ENCODE peak calls at places on chromosome 4, in five cellular contexts. One of them, this sample, is unnamed.

GRCh38 chr4:133385161-133385954 is 236.3 kb downstream of the PCDH10 start:
- DNase-seq in ovary: no peak
- DNase-seq in GM23338: peak; percentile 17
- DNase-seq in GM12892: no peak
- DNase-seq in stimulated activated CD4-positive, alpha-beta T cell treated with anti-CD3 and anti-CD28 coated beads, Interleukin-15, amount 100 ng/mL, for 1 hour: no peak
- DNase-seq in this sample: no peak

GRCh38 chr4:54764501-54764900 is 106.7 kb downstream of the KIT start:
- DNase-seq in ovary: no peak
- DNase-seq in GM23338: no peak
- DNase-seq in GM12892: no peak
- DNase-seq in stimulated activated CD4-positive, alpha-beta T cell treated with anti-CD3 and anti-CD28 coated beads, Interleukin-15, amount 100 ng/mL, for 1 hour: no peak
- DNase-seq in this sample: no peak

GRCh38 chr4:30757357-30757756 is 37.2 kb downstream of the PCDH7 start:
- DNase-seq in ovary: no peak
- DNase-seq in GM23338: no peak
- DNase-seq in GM12892: no peak
- DNase-seq in stimulated activated CD4-positive, alpha-beta T cell treated with anti-CD3 and anti-CD28 coated beads, Interleukin-15, amount 100 ng/mL, for 1 hour: no peak
- DNase-seq in this sample: no peak

GRCh38 chr4:16687011-16687410 is 211.4 kb downstream of the LDB2 start:
- DNase-seq in ovary: no peak
- DNase-seq in GM23338: no peak
- DNase-seq in GM12892: no peak
- DNase-seq in stimulated activated CD4-positive, alpha-beta T cell treated with anti-CD3 and anti-CD28 coated beads, Interleukin-15, amount 100 ng/mL, for 1 hour: no peak
- DNase-seq in this sample: no peak

GRCh38 chr4:76028242-76028859 is 5.1 kb upstream of the CXCL10 start:
- DNase-seq in ovary: no peak
- DNase-seq in GM23338: no peak
- DNase-seq in GM12892: no peak
- DNase-seq in stimulated activated CD4-positive, alpha-beta T cell treated with anti-CD3 and anti-CD28 coated beads, Interleukin-15, amount 100 ng/mL, for 1 hour: no peak
- DNase-seq in this sample: no peak

GRCh38 chr4:112938461-112939058 is 110.9 kb upstream of the ANK2 start:
- DNase-seq in ovary: no peak
- DNase-seq in GM23338: peak; percentile 81
- DNase-seq in GM12892: no peak
- DNase-seq in stimulated activated CD4-positive, alpha-beta T cell treated with anti-CD3 and anti-CD28 coated beads, Interleukin-15, amount 100 ng/mL, for 1 hour: no peak
- DNase-seq in this sample: no peak

GRCh38 chr4:16754104-16754503 is 144.3 kb downstream of the LDB2 start:
- DNase-seq in ovary: no peak
- DNase-seq in GM23338: no peak
- DNase-seq in GM12892: no peak
- DNase-seq in stimulated activated CD4-positive, alpha-beta T cell treated with anti-CD3 and anti-CD28 coated beads, Interleukin-15, amount 100 ng/mL, for 1 hour: no peak
- DNase-seq in this sample: no peak

GRCh38 chr4:22237155-22237751 is 278.6 kb downstream of the ADGRA3 start:
- DNase-seq in ovary: no peak
- DNase-seq in GM23338: peak; percentile 91
- DNase-seq in GM12892: no peak
- DNase-seq in stimulated activated CD4-positive, alpha-beta T cell treated with anti-CD3 and anti-CD28 coated beads, Interleukin-15, amount 100 ng/mL, for 1 hour: peak; percentile 2
- DNase-seq in this sample: peak; percentile 13

GRCh38 chr4:20760053-20760452 is 59.8 kb downstream of the PACRGL start:
- DNase-seq in ovary: no peak
- DNase-seq in GM23338: peak; percentile 40
- DNase-seq in GM12892: no peak
- DNase-seq in stimulated activated CD4-positive, alpha-beta T cell treated with anti-CD3 and anti-CD28 coated beads, Interleukin-15, amount 100 ng/mL, for 1 hour: no peak
- DNase-seq in this sample: no peak

GRCh38 chr4:5010984-5011383 is 8.3 kb downstream of the CYTL1 start:
- DNase-seq in ovary: no peak
- DNase-seq in GM23338: no peak
- DNase-seq in GM12892: no peak
- DNase-seq in stimulated activated CD4-positive, alpha-beta T cell treated with anti-CD3 and anti-CD28 coated beads, Interleukin-15, amount 100 ng/mL, for 1 hour: no peak
- DNase-seq in this sample: no peak

GRCh38 chr4:104491396-104491821 is 3.3 kb downstream of the CXXC4 start:
- DNase-seq in ovary: peak; percentile 28
- DNase-seq in GM23338: peak; percentile 64
- DNase-seq in GM12892: no peak
- DNase-seq in stimulated activated CD4-positive, alpha-beta T cell treated with anti-CD3 and anti-CD28 coated beads, Interleukin-15, amount 100 ng/mL, for 1 hour: peak; percentile 1
- DNase-seq in this sample: peak; percentile 7

GRCh38 chr4:172899861-172900260 is 268.8 kb upstream of the GALNT7 start:
- DNase-seq in ovary: no peak
- DNase-seq in GM23338: no peak
- DNase-seq in GM12892: no peak
- DNase-seq in stimulated activated CD4-positive, alpha-beta T cell treated with anti-CD3 and anti-CD28 coated beads, Interleukin-15, amount 100 ng/mL, for 1 hour: no peak
- DNase-seq in this sample: no peak

GRCh38 chr4:76840972-76841473 is 56.9 kb downstream of the SOWAHB start:
- DNase-seq in ovary: no peak
- DNase-seq in GM23338: no peak
- DNase-seq in GM12892: no peak
- DNase-seq in stimulated activated CD4-positive, alpha-beta T cell treated with anti-CD3 and anti-CD28 coated beads, Interleukin-15, amount 100 ng/mL, for 1 hour: no peak
- DNase-seq in this sample: no peak

GRCh38 chr4:142016031-142016430 is 379.6 kb downstream of the IL15 start:
- DNase-seq in ovary: no peak
- DNase-seq in GM23338: no peak
- DNase-seq in GM12892: no peak
- DNase-seq in stimulated activated CD4-positive, alpha-beta T cell treated with anti-CD3 and anti-CD28 coated beads, Interleukin-15, amount 100 ng/mL, for 1 hour: no peak
- DNase-seq in this sample: no peak

GRCh38 chr4:151792525-151792924 is 31.7 kb upstream of the GATB start:
- DNase-seq in ovary: no peak
- DNase-seq in GM23338: no peak
- DNase-seq in GM12892: no peak
- DNase-seq in stimulated activated CD4-positive, alpha-beta T cell treated with anti-CD3 and anti-CD28 coated beads, Interleukin-15, amount 100 ng/mL, for 1 hour: no peak
- DNase-seq in this sample: no peak

GRCh38 chr4:118888666-118889312 is at the start of gene SYNPO2:
- DNase-seq in ovary: peak; percentile 92
- DNase-seq in GM23338: peak; percentile 92
- DNase-seq in GM12892: peak; percentile 9
- DNase-seq in stimulated activated CD4-positive, alpha-beta T cell treated with anti-CD3 and anti-CD28 coated beads, Interleukin-15, amount 100 ng/mL, for 1 hour: no peak
- DNase-seq in this sample: peak; percentile 28

GRCh38 chr4:139553751-139554670 is 2.0 kb downstream of the SETD7 start:
- DNase-seq in ovary: no peak
- DNase-seq in GM23338: no peak
- DNase-seq in GM12892: no peak
- DNase-seq in stimulated activated CD4-positive, alpha-beta T cell treated with anti-CD3 and anti-CD28 coated beads, Interleukin-15, amount 100 ng/mL, for 1 hour: no peak
- DNase-seq in this sample: no peak

GRCh38 chr4:4333265-4333706 is 43.2 kb downstream of the ZBTB49 start:
- DNase-seq in ovary: peak; percentile 48
- DNase-seq in GM23338: no peak
- DNase-seq in GM12892: no peak
- DNase-seq in stimulated activated CD4-positive, alpha-beta T cell treated with anti-CD3 and anti-CD28 coated beads, Interleukin-15, amount 100 ng/mL, for 1 hour: no peak
- DNase-seq in this sample: peak; percentile 25

GRCh38 chr4:104015680-104016079 is 295.9 kb upstream of the TACR3 start:
- DNase-seq in ovary: no peak
- DNase-seq in GM23338: peak; percentile 61
- DNase-seq in GM12892: no peak
- DNase-seq in stimulated activated CD4-positive, alpha-beta T cell treated with anti-CD3 and anti-CD28 coated beads, Interleukin-15, amount 100 ng/mL, for 1 hour: no peak
- DNase-seq in this sample: no peak

GRCh38 chr4:129926936-129927335 is 831.0 kb downstream of the C4orf33 start:
- DNase-seq in ovary: no peak
- DNase-seq in GM23338: peak; percentile 21
- DNase-seq in GM12892: no peak
- DNase-seq in stimulated activated CD4-positive, alpha-beta T cell treated with anti-CD3 and anti-CD28 coated beads, Interleukin-15, amount 100 ng/mL, for 1 hour: no peak
- DNase-seq in this sample: no peak

GRCh38 chr4:88283661-88284377 is 542 bp downstream of the PPM1K start:
- DNase-seq in ovary: peak; percentile 71
- DNase-seq in GM23338: peak; percentile 78
- DNase-seq in GM12892: peak; percentile 31
- DNase-seq in stimulated activated CD4-positive, alpha-beta T cell treated with anti-CD3 and anti-CD28 coated beads, Interleukin-15, amount 100 ng/mL, for 1 hour: peak; percentile 35
- DNase-seq in this sample: peak; percentile 23

GRCh38 chr4:2386717-2387116 is 31.7 kb downstream of the ZFYVE28 start:
- DNase-seq in ovary: no peak
- DNase-seq in GM23338: no peak
- DNase-seq in GM12892: no peak
- DNase-seq in stimulated activated CD4-positive, alpha-beta T cell treated with anti-CD3 and anti-CD28 coated beads, Interleukin-15, amount 100 ng/mL, for 1 hour: no peak
- DNase-seq in this sample: no peak

GRCh38 chr4:8534129-8534528 is 46.1 kb upstream of the GPR78 start:
- DNase-seq in ovary: no peak
- DNase-seq in GM23338: peak; percentile 98
- DNase-seq in GM12892: no peak
- DNase-seq in stimulated activated CD4-positive, alpha-beta T cell treated with anti-CD3 and anti-CD28 coated beads, Interleukin-15, amount 100 ng/mL, for 1 hour: no peak
- DNase-seq in this sample: no peak

GRCh38 chr4:2059034-2059725 is at the start of gene NAT8L:
- DNase-seq in ovary: no peak
- DNase-seq in GM23338: peak; percentile 83
- DNase-seq in GM12892: no peak
- DNase-seq in stimulated activated CD4-positive, alpha-beta T cell treated with anti-CD3 and anti-CD28 coated beads, Interleukin-15, amount 100 ng/mL, for 1 hour: no peak
- DNase-seq in this sample: peak; percentile 39

GRCh38 chr4:20395160-20395773 is 143.6 kb downstream of the SLIT2 start:
- DNase-seq in ovary: no peak
- DNase-seq in GM23338: peak; percentile 88
- DNase-seq in GM12892: no peak
- DNase-seq in stimulated activated CD4-positive, alpha-beta T cell treated with anti-CD3 and anti-CD28 coated beads, Interleukin-15, amount 100 ng/mL, for 1 hour: no peak
- DNase-seq in this sample: no peak

GRCh38 chr4:124483043-124483906 is 229.3 kb downstream of the ANKRD50 start:
- DNase-seq in ovary: no peak
- DNase-seq in GM23338: peak; percentile 21
- DNase-seq in GM12892: no peak
- DNase-seq in stimulated activated CD4-positive, alpha-beta T cell treated with anti-CD3 and anti-CD28 coated beads, Interleukin-15, amount 100 ng/mL, for 1 hour: no peak
- DNase-seq in this sample: no peak

GRCh38 chr4:143184503-143185252 is at the start of gene USP38:
- DNase-seq in ovary: peak; percentile 87
- DNase-seq in GM23338: peak; percentile 94
- DNase-seq in GM12892: peak; percentile 52
- DNase-seq in stimulated activated CD4-positive, alpha-beta T cell treated with anti-CD3 and anti-CD28 coated beads, Interleukin-15, amount 100 ng/mL, for 1 hour: peak; percentile 71
- DNase-seq in this sample: peak; percentile 40

GRCh38 chr4:60133414-60133813 is 1066.7 kb upstream of the ADGRL3 start:
- DNase-seq in ovary: no peak
- DNase-seq in GM23338: no peak
- DNase-seq in GM12892: no peak
- DNase-seq in stimulated activated CD4-positive, alpha-beta T cell treated with anti-CD3 and anti-CD28 coated beads, Interleukin-15, amount 100 ng/mL, for 1 hour: no peak
- DNase-seq in this sample: no peak

GRCh38 chr4:158667651-158668198 is 4.0 kb downstream of the C4orf46 start:
- DNase-seq in ovary: no peak
- DNase-seq in GM23338: peak; percentile 59
- DNase-seq in GM12892: peak; percentile 2
- DNase-seq in stimulated activated CD4-positive, alpha-beta T cell treated with anti-CD3 and anti-CD28 coated beads, Interleukin-15, amount 100 ng/mL, for 1 hour: no peak
- DNase-seq in this sample: no peak

GRCh38 chr4:41177016-41177415 is 37.3 kb downstream of the APBB2 start:
- DNase-seq in ovary: no peak
- DNase-seq in GM23338: no peak
- DNase-seq in GM12892: no peak
- DNase-seq in stimulated activated CD4-positive, alpha-beta T cell treated with anti-CD3 and anti-CD28 coated beads, Interleukin-15, amount 100 ng/mL, for 1 hour: no peak
- DNase-seq in this sample: peak; percentile 7

GRCh38 chr4:161577604-161578301 is 586.0 kb downstream of the FSTL5 start:
- DNase-seq in ovary: no peak
- DNase-seq in GM23338: no peak
- DNase-seq in GM12892: no peak
- DNase-seq in stimulated activated CD4-positive, alpha-beta T cell treated with anti-CD3 and anti-CD28 coated beads, Interleukin-15, amount 100 ng/mL, for 1 hour: no peak
- DNase-seq in this sample: no peak

GRCh38 chr4:80206541-80207171 is 9.4 kb downstream of the PRDM8 start:
- DNase-seq in ovary: no peak
- DNase-seq in GM23338: peak; percentile 67
- DNase-seq in GM12892: no peak
- DNase-seq in stimulated activated CD4-positive, alpha-beta T cell treated with anti-CD3 and anti-CD28 coated beads, Interleukin-15, amount 100 ng/mL, for 1 hour: no peak
- DNase-seq in this sample: no peak

GRCh38 chr4:107913283-107913899 is 18.0 kb upstream of the CYP2U1 start:
- DNase-seq in ovary: no peak
- DNase-seq in GM23338: peak; percentile 91
- DNase-seq in GM12892: no peak
- DNase-seq in stimulated activated CD4-positive, alpha-beta T cell treated with anti-CD3 and anti-CD28 coated beads, Interleukin-15, amount 100 ng/mL, for 1 hour: no peak
- DNase-seq in this sample: no peak

GRCh38 chr4:189090174-189090814 is 850.4 kb upstream of the FRG1 start:
- DNase-seq in ovary: no peak
- DNase-seq in GM23338: peak; percentile 80
- DNase-seq in GM12892: no peak
- DNase-seq in stimulated activated CD4-positive, alpha-beta T cell treated with anti-CD3 and anti-CD28 coated beads, Interleukin-15, amount 100 ng/mL, for 1 hour: no peak
- DNase-seq in this sample: no peak

GRCh38 chr4:122827258-122827887 is 742 bp downstream of the FGF2 start:
- DNase-seq in ovary: peak; percentile 54
- DNase-seq in GM23338: peak; percentile 45
- DNase-seq in GM12892: peak; percentile 60
- DNase-seq in stimulated activated CD4-positive, alpha-beta T cell treated with anti-CD3 and anti-CD28 coated beads, Interleukin-15, amount 100 ng/mL, for 1 hour: no peak
- DNase-seq in this sample: no peak

GRCh38 chr4:184416913-184417734 is 57.2 kb downstream of the IRF2 start:
- DNase-seq in ovary: no peak
- DNase-seq in GM23338: no peak
- DNase-seq in GM12892: no peak
- DNase-seq in stimulated activated CD4-positive, alpha-beta T cell treated with anti-CD3 and anti-CD28 coated beads, Interleukin-15, amount 100 ng/mL, for 1 hour: no peak
- DNase-seq in this sample: peak; percentile 6

GRCh38 chr4:911871-912490 is 20.1 kb downstream of the GAK start:
- DNase-seq in ovary: no peak
- DNase-seq in GM23338: no peak
- DNase-seq in GM12892: no peak
- DNase-seq in stimulated activated CD4-positive, alpha-beta T cell treated with anti-CD3 and anti-CD28 coated beads, Interleukin-15, amount 100 ng/mL, for 1 hour: no peak
- DNase-seq in this sample: no peak

GRCh38 chr4:139869810-139870209 is 204.2 kb downstream of the MGST2 start:
- DNase-seq in ovary: no peak
- DNase-seq in GM23338: no peak
- DNase-seq in GM12892: no peak
- DNase-seq in stimulated activated CD4-positive, alpha-beta T cell treated with anti-CD3 and anti-CD28 coated beads, Interleukin-15, amount 100 ng/mL, for 1 hour: no peak
- DNase-seq in this sample: no peak

GRCh38 chr4:37891221-37892159 is 606 bp downstream of the TBC1D1 start:
- DNase-seq in ovary: peak; percentile 30
- DNase-seq in GM23338: peak; percentile 75
- DNase-seq in GM12892: peak; percentile 52
- DNase-seq in stimulated activated CD4-positive, alpha-beta T cell treated with anti-CD3 and anti-CD28 coated beads, Interleukin-15, amount 100 ng/mL, for 1 hour: peak; percentile 17
- DNase-seq in this sample: no peak

This sample was measured in H54.